ENCODE peak calls at places on chromosomes 1 and 21, in ten cellular contexts. Y is RPMI7951; M is left lung; Q is HuH-7; P is amniotic epithelial cell; W is SK-N-DZ; X is GM13977; L is EH; C is renal cortical epithelial cell; U is stimulated activated CD8-positive, alpha-beta memory T cell treated with anti-CD3 and anti-CD28 coated beads, Interleukin-4, amount 100 ng/mL, for 1 hour. A is an unnamed sample.

GRCh38 chr1:55703726-55704363 is 488.7 kb upstream of the USP24 start:
- DNase-seq in Y (no peak), M (peak), Q (no peak), P (no peak), W (no peak), X (no peak), L (peak), C (no peak), U (no peak), A (peak)

GRCh38 chr21:32499249-32500055 is 85.9 kb downstream of the TCP10L start:
- DNase-seq in Y (peak), M (no peak), Q (no peak), P (peak), W (no peak), X (no peak), L (peak), C (no peak), U (no peak), A (no peak)

GRCh38 chr1:231724876-231725647 is 98.5 kb downstream of the DISC1 start:
- DNase-seq in Y (peak), M (no peak), Q (peak), P (peak), W (peak), X (peak), L (peak), C (peak), U (no peak), A (peak)

GRCh38 chr21:39175665-39176064 is 7.6 kb downstream of the PSMG1 start:
- DNase-seq in Y (no peak), M (no peak), Q (no peak), P (no peak), W (no peak), X (no peak), L (no peak), C (no peak), U (no peak), A (no peak)

GRCh38 chr1:221718391-221719277 is 23.3 kb downstream of the DUSP10 start:
- DNase-seq in Y (peak), M (no peak), Q (no peak), P (peak), W (no peak), X (no peak), L (peak), C (peak), U (no peak), A (peak)

GRCh38 chr1:39195166-39196111 is 9.1 kb upstream of the MACF1 start:
- DNase-seq in Y (no peak), M (no peak), Q (no peak), P (peak), W (no peak), X (no peak), L (peak), C (peak), U (no peak), A (peak)

GRCh38 chr1:210657806-210658205 is 329.1 kb downstream of the HHAT start:
- DNase-seq in Y (peak), M (no peak), Q (no peak), P (no peak), W (no peak), X (no peak), L (no peak), C (no peak), U (no peak), A (no peak)

GRCh38 chr1:239676522-239677273 is 290.3 kb downstream of the CHRM3 start:
- DNase-seq in Y (no peak), M (no peak), Q (no peak), P (no peak), W (no peak), X (no peak), L (no peak), C (no peak), U (no peak), A (no peak)

GRCh38 chr1:22437573-22437972 is 14.1 kb upstream of the ZBTB40 start:
- DNase-seq in Y (no peak), M (no peak), Q (no peak), P (peak), W (no peak), X (no peak), L (no peak), C (no peak), U (no peak), A (no peak)

GRCh38 chr1:215022723-215023122 is 59.8 kb upstream of the KCNK2 start:
- DNase-seq in Y (peak), M (no peak), Q (no peak), P (peak), W (no peak), X (no peak), L (peak), C (peak), U (no peak), A (no peak)

GRCh38 chr1:183255073-183255472 is 69.0 kb downstream of the LAMC2 start:
- DNase-seq in Y (no peak), M (no peak), Q (no peak), P (no peak), W (no peak), X (no peak), L (no peak), C (no peak), U (no peak), A (no peak)

GRCh38 chr1:119647734-119648619 is at the start of gene ZNF697:
- DNase-seq in Y (peak), M (peak), Q (peak), P (peak), W (peak), X (peak), L (peak), C (peak), U (no peak), A (peak)

GRCh38 chr1:234730542-234731370 is 120.8 kb upstream of the IRF2BP2 start:
- DNase-seq in Y (no peak), M (no peak), Q (peak), P (no peak), W (peak), X (peak), L (no peak), C (no peak), U (no peak), A (no peak)

GRCh38 chr1:51661081-51661518 is 44.2 kb downstream of the OSBPL9 start:
- DNase-seq in Y (peak), M (no peak), Q (no peak), P (peak), W (no peak), X (no peak), L (peak), C (peak), U (no peak), A (peak)

GRCh38 chr1:200364121-200364759 is 45.6 kb downstream of the ZNF281 start:
- DNase-seq in Y (peak), M (no peak), Q (peak), P (peak), W (no peak), X (no peak), L (peak), C (peak), U (no peak), A (peak)

GRCh38 chr1:98468111-98468717 is 193.3 kb upstream of the SNX7 start:
- DNase-seq in Y (peak), M (no peak), Q (no peak), P (peak), W (peak), X (peak), L (peak), C (peak), U (no peak), A (no peak)

GRCh38 chr1:247173431-247173830 is 1.6 kb upstream of the ZNF124 start:
- DNase-seq in Y (no peak), M (no peak), Q (no peak), P (no peak), W (no peak), X (no peak), L (no peak), C (no peak), U (no peak), A (no peak)

GRCh38 chr21:33587792-33588484 is 546 bp downstream of the DONSON start:
- DNase-seq in Y (peak), M (peak), Q (peak), P (no peak), W (peak), X (peak), L (peak), C (no peak), U (no peak), A (no peak)

GRCh38 chr1:109980324-109981127 is 4.0 kb upstream of the AHCYL1 start:
- DNase-seq in Y (no peak), M (no peak), Q (peak), P (no peak), W (no peak), X (no peak), L (no peak), C (no peak), U (no peak), A (peak)

GRCh38 chr1:20325844-20326323 is 35.2 kb downstream of the VWA5B1 start:
- DNase-seq in Y (no peak), M (no peak), Q (no peak), P (no peak), W (no peak), X (no peak), L (no peak), C (no peak), U (no peak), A (no peak)

GRCh38 chr1:23344111-23344986 is at the start of gene HNRNPR:
- DNase-seq in Y (peak), M (peak), Q (peak), P (peak), W (peak), X (peak), L (peak), C (peak), U (peak), A (peak)

GRCh38 chr1:10530281-10530740 is 55.6 kb downstream of the PEX14 start:
- DNase-seq in Y (no peak), M (peak), Q (peak), P (peak), W (no peak), X (no peak), L (peak), C (peak), U (no peak), A (no peak)

GRCh38 chr1:237386362-237387143 is 344.6 kb downstream of the RYR2 start:
- DNase-seq in Y (peak), M (no peak), Q (no peak), P (peak), W (peak), X (peak), L (peak), C (peak), U (no peak), A (peak)

GRCh38 chr21:36338975-36339374 is 19.0 kb downstream of the MORC3 start:
- DNase-seq in Y (no peak), M (no peak), Q (no peak), P (peak), W (no peak), X (no peak), L (no peak), C (no peak), U (no peak), A (no peak)

GRCh38 chr1:55938376-55938850 is 641.0 kb downstream of the PLPP3 start:
- DNase-seq in Y (peak), M (peak), Q (no peak), P (no peak), W (peak), X (no peak), L (no peak), C (peak), U (no peak), A (no peak)

GRCh38 chr1:199242601-199243000 is 603.8 kb downstream of the PTPRC start:
- DNase-seq in Y (no peak), M (no peak), Q (no peak), P (no peak), W (no peak), X (no peak), L (no peak), C (no peak), U (no peak), A (no peak)

GRCh38 chr1:62076286-62076685 is 118.4 kb upstream of the L1TD1 start:
- DNase-seq in Y (peak), M (no peak), Q (no peak), P (peak), W (no peak), X (no peak), L (peak), C (peak), U (no peak), A (peak)

GRCh38 chr1:114540202-114540601 is 29.2 kb upstream of the TRIM33 start:
- DNase-seq in Y (no peak), M (no peak), Q (no peak), P (no peak), W (no peak), X (no peak), L (peak), C (no peak), U (no peak), A (no peak)

GRCh38 chr1:214328770-214329455 is 48.0 kb downstream of the SMYD2 start:
- DNase-seq in Y (peak), M (no peak), Q (peak), P (peak), W (peak), X (peak), L (peak), C (peak), U (peak), A (peak)

GRCh38 chr1:169999357-169999756 is 75.1 kb downstream of the KIFAP3 start:
- DNase-seq in Y (peak), M (no peak), Q (no peak), P (peak), W (no peak), X (no peak), L (peak), C (peak), U (no peak), A (peak)

GRCh38 chr1:11505591-11506538 is 26.9 kb downstream of the DISP3 start:
- DNase-seq in Y (no peak), M (no peak), Q (no peak), P (peak), W (no peak), X (no peak), L (no peak), C (no peak), U (no peak), A (no peak)

GRCh38 chr21:17045214-17045835 is 467.5 kb upstream of the CXADR start:
- DNase-seq in Y (no peak), M (no peak), Q (peak), P (peak), W (no peak), X (no peak), L (no peak), C (peak), U (no peak), A (peak)

GRCh38 chr21:22561946-22562345 is 1563.7 kb downstream of the NCAM2 start:
- DNase-seq in Y (no peak), M (peak), Q (no peak), P (no peak), W (no peak), X (no peak), L (no peak), C (no peak), U (no peak), A (no peak)

A was measured in Caki2.